ENCODE peak calls at places on chromosomes 11 and 22, in four cellular contexts. S, K, W and H are unnamed samples.

GRCh38 chr11:96465537-96465936 is 75.7 kb downstream of the JRKL start:
- DNase-seq in S (no peak), K (no peak), W (no peak), H (peak)

GRCh38 chr11:69156673-69157155 is 979 bp downstream of the SMIM38 start:
- DNase-seq in S (no peak), K (no peak), W (no peak), H (no peak)

GRCh38 chr11:112082729-112083128 is 3.8 kb downstream of the TIMM8B start:
- DNase-seq in S (no peak), K (no peak), W (no peak), H (no peak)

GRCh38 chr11:123212406-123212805 is 17.4 kb upstream of the CLMP start:
- DNase-seq in S (no peak), K (no peak), W (no peak), H (no peak)

GRCh38 chr11:47914743-47915142 is 65.6 kb upstream of the PTPRJ start:
- DNase-seq in S (no peak), K (no peak), W (no peak), H (no peak)

GRCh38 chr11:2750601-2751522 is 51.1 kb upstream of the KCNQ1OT1 start:
- DNase-seq in S (no peak), K (no peak), W (no peak), H (peak)

GRCh38 chr22:32175751-32176644 is 16.9 kb upstream of the C22orf42 start:
- DNase-seq in S (peak), K (no peak), W (no peak), H (no peak)

GRCh38 chr11:5767056-5767455 is 13.0 kb downstream of the OR52N4 start:
- DNase-seq in S (no peak), K (no peak), W (no peak), H (no peak)

GRCh38 chr22:23419151-23419550 is 160.9 kb downstream of the IGLL1 start:
- DNase-seq in S (no peak), K (no peak), W (no peak), H (no peak)

GRCh38 chr11:97454988-97455387 is 1065.2 kb downstream of the JRKL start:
- DNase-seq in S (no peak), K (peak), W (no peak), H (no peak)